ENCODE peak calls at places on chromosomes 13 and 19, in nine cellular contexts. P, Y, Q, D, E, N, R, F and U are unnamed samples. For H3K4me1 and H3K9me3, the result is how much of the 10 kb centered on the place peaks cover.

GRCh38 chr13:50616101-50616500 is 227.4 kb downstream of the DLEU7 start:
- DNase-seq in P (no peak), Y (no peak), Q (no peak), D (no peak), E (no peak), N (no peak), R (no peak), F (no peak), U (no peak)

GRCh38 chr19:28500982-28501633 is 711.8 kb downstream of the UQCRFS1 start:
- DNase-seq in P (no peak), Y (no peak), Q (no peak), D (no peak), E (peak), N (no peak), R (no peak), F (no peak), U (no peak)

GRCh38 chr19:2375341-2376121 is 15.5 kb downstream of the TMPRSS9 start:
- DNase-seq in P (no peak), Y (no peak), Q (no peak), D (no peak), E (no peak), N (no peak), R (no peak), F (no peak), U (no peak)

GRCh38 chr19:15298847-15299567 is 33.3 kb downstream of the BRD4 start:
- DNase-seq in P (no peak), Y (no peak), Q (no peak), D (no peak), E (no peak), N (no peak), R (no peak), F (no peak), U (no peak)

GRCh38 chr13:39415403-39415802 is 187.6 kb downstream of the LHFPL6 start:
- DNase-seq in P (peak), Y (peak), Q (no peak), D (peak), E (peak), N (peak), R (no peak), F (no peak), U (peak)

GRCh38 chr19:16001481-16002312 is 52.9 kb downstream of the OR10H4 start:
- DNase-seq in P (no peak), Y (no peak), Q (no peak), D (no peak), E (no peak), N (no peak), R (no peak), F (no peak), U (no peak)

GRCh38 chr19:3296446-3296845 is 69.9 kb upstream of the NFIC start:
- DNase-seq in P (no peak), Y (no peak), Q (no peak), D (no peak), E (no peak), N (no peak), R (no peak), F (no peak), U (no peak)

GRCh38 chr19:7605490-7606222 is 10.0 kb downstream of the CAMSAP3 start:
- DNase-seq in P (peak), Y (no peak), Q (peak), D (no peak), E (peak), N (no peak), R (no peak), F (no peak), U (peak)

GRCh38 chr19:57192064-57192395 is 730 bp downstream of the ZNF264 start:
- DNase-seq in P (no peak), Y (no peak), Q (no peak), D (no peak), E (no peak), N (no peak), R (no peak), F (no peak), U (no peak)

GRCh38 chr19:40740747-40741146 is 9.5 kb downstream of the ACTMAP start:
- DNase-seq in P (peak), Y (peak), Q (no peak), D (peak), E (no peak), N (no peak), R (peak), F (peak), U (no peak)

GRCh38 chr19:3655402-3656072 is 28.9 kb upstream of the CACTIN start:
- DNase-seq in P (peak), Y (no peak), Q (no peak), D (no peak), E (no peak), N (no peak), R (no peak), F (no peak), U (peak)

GRCh38 chr13:102127153-102127552 is 274.7 kb downstream of the FGF14 start:
- DNase-seq in P (no peak), Y (no peak), Q (no peak), D (no peak), E (no peak), N (no peak), R (no peak), F (no peak), U (no peak)

GRCh38 chr13:110327036-110327790 is 20.1 kb downstream of the COL4A2 start:
- DNase-seq in P (no peak), Y (no peak), Q (no peak), D (no peak), E (peak), N (no peak), R (no peak), F (no peak), U (no peak)

GRCh38 chr19:31340059-31341025 is 8.9 kb downstream of the TSHZ3 start:
- DNase-seq in P (no peak), Y (no peak), Q (no peak), D (no peak), E (no peak), N (no peak), R (no peak), F (no peak), U (peak)

GRCh38 chr19:40693150-40693788 is 2.8 kb upstream of the NUMBL start:
- DNase-seq in P (no peak), Y (no peak), Q (no peak), D (no peak), E (no peak), N (no peak), R (no peak), F (no peak), U (no peak)

GRCh38 chr13:48437381-48437780 is 24.5 kb upstream of the LPAR6 start:
- DNase-seq in P (peak), Y (peak), Q (no peak), D (peak), E (no peak), N (no peak), R (no peak), F (no peak), U (peak)

GRCh38 chr19:5338661-5339469 is 1.7 kb downstream of the PTPRS start:
- DNase-seq in P (no peak), Y (no peak), Q (no peak), D (no peak), E (peak), N (no peak), R (no peak), F (no peak), U (peak)

GRCh38 chr19:815079-815774 is 6.5 kb downstream of the PLPPR3 start:
- DNase-seq in P (no peak), Y (no peak), Q (no peak), D (no peak), E (peak), N (no peak), R (no peak), F (no peak), U (no peak)

GRCh38 chr19:280541-281007 is 10.6 kb downstream of the PLPP2 start:
- DNase-seq in P (no peak), Y (peak), Q (no peak), D (no peak), E (peak), N (no peak), R (no peak), F (no peak), U (no peak)

GRCh38 chr19:17205237-17206140 is 9.7 kb upstream of the USE1 start:
- DNase-seq in P (peak), Y (peak), Q (no peak), D (peak), E (peak), N (peak), R (no peak), F (no peak), U (peak)

GRCh38 chr19:13118424-13119193 is 545 bp downstream of the NACC1 start:
- DNase-seq in P (peak), Y (peak), Q (no peak), D (no peak), E (peak), N (peak), R (peak), F (no peak), U (peak)

GRCh38 chr13:102724923-102725322 is 30.1 kb upstream of the METTL21C start:
- DNase-seq in P (no peak), Y (no peak), Q (no peak), D (no peak), E (no peak), N (no peak), R (no peak), F (no peak), U (no peak)

GRCh38 chr19:41590945-41591344 is 15.0 kb downstream of the CEACAM21 start:
- DNase-seq in P (no peak), Y (no peak), Q (no peak), D (no peak), E (no peak), N (no peak), R (no peak), F (no peak), U (no peak)

GRCh38 chr13:52845766-52846566 is 2.5 kb downstream of the PCDH8 start:
- DNase-seq in P (peak), Y (peak), Q (no peak), D (no peak), E (peak), N (peak), R (no peak), F (no peak), U (peak)

GRCh38 chr13:21911916-21912315 is 241.0 kb downstream of the FGF9 start:
- DNase-seq in P (no peak), Y (no peak), Q (no peak), D (no peak), E (no peak), N (no peak), R (no peak), F (no peak), U (no peak)

GRCh38 chr19:18504886-18505610 is 16.8 kb downstream of the ELL start:
- DNase-seq in P (peak), Y (no peak), Q (no peak), D (no peak), E (no peak), N (no peak), R (no peak), F (no peak), U (no peak)

GRCh38 chr19:15737722-15738121 is at the start of gene OR10H3:
- DNase-seq in P (no peak), Y (no peak), Q (no peak), D (no peak), E (no peak), N (no peak), R (no peak), F (no peak), U (no peak)

GRCh38 chr13:111854403-111854802 is 212.5 kb upstream of the SOX1 start:
- DNase-seq in P (no peak), Y (no peak), Q (no peak), D (no peak), E (peak), N (no peak), R (no peak), F (no peak), U (no peak)

GRCh38 chr13:50123002-50123401 is 107.8 kb downstream of the KCNRG start:
- DNase-seq in P (no peak), Y (no peak), Q (no peak), D (no peak), E (no peak), N (no peak), R (no peak), F (no peak), U (no peak)

GRCh38 chr13:110942248-110942981 is 27.5 kb upstream of the ANKRD10 start:
- DNase-seq in P (no peak), Y (no peak), Q (no peak), D (no peak), E (no peak), N (no peak), R (no peak), F (no peak), U (no peak)

GRCh38 chr13:73273737-73274136 is 214.9 kb downstream of the KLF5 start:
- DNase-seq in P (no peak), Y (no peak), Q (no peak), D (no peak), E (no peak), N (no peak), R (no peak), F (no peak), U (no peak)

GRCh38 chr19:55600336-55601028 is 394 bp downstream of the ZNF524 start:
- DNase-seq in P (no peak), Y (no peak), Q (no peak), D (peak), E (peak), N (no peak), R (no peak), F (no peak), U (no peak)

GRCh38 chr19:33649919-33650305 is 28.2 kb downstream of the CHST8 start:
- DNase-seq in P (no peak), Y (no peak), Q (no peak), D (no peak), E (no peak), N (no peak), R (no peak), F (no peak), U (no peak)

GRCh38 chr19:57776764-57777296 is 7.4 kb downstream of the ZNF586 start:
- DNase-seq in P (no peak), Y (no peak), Q (no peak), D (no peak), E (no peak), N (no peak), R (no peak), F (no peak), U (no peak)

GRCh38 chr13:103194871-103195270 is 128.7 kb upstream of the SLC10A2 start:
- DNase-seq in P (no peak), Y (no peak), Q (no peak), D (no peak), E (no peak), N (no peak), R (no peak), F (no peak), U (no peak)

GRCh38 chr19:1068111-1069001 is 1.4 kb downstream of the ARHGAP45 start:
- DNase-seq in P (peak), Y (peak), Q (no peak), D (peak), E (no peak), N (peak), R (no peak), F (no peak), U (no peak)

GRCh38 chr13:27965343-27965739 is 3.8 kb downstream of the CDX2 start:
- DNase-seq in P (peak), Y (no peak), Q (no peak), D (no peak), E (peak), N (no peak), R (no peak), F (no peak), U (no peak)

GRCh38 chr13:27967736-27968315 is 1.3 kb downstream of the CDX2 start:
- DNase-seq in P (no peak), Y (no peak), Q (no peak), D (no peak), E (peak), N (no peak), R (no peak), F (no peak), U (no peak)

GRCh38 chr13:27967203-27967735 is 1.8 kb downstream of the CDX2 start:
- DNase-seq in P (peak), Y (no peak), Q (no peak), D (no peak), E (no peak), N (no peak), R (no peak), F (no peak), U (no peak)

GRCh38 chr13:27965740-27966640 is 3.1 kb downstream of the CDX2 start:
- DNase-seq in P (peak), Y (no peak), Q (no peak), D (no peak), E (peak), N (no peak), R (no peak), F (no peak), U (no peak)

DNA sequence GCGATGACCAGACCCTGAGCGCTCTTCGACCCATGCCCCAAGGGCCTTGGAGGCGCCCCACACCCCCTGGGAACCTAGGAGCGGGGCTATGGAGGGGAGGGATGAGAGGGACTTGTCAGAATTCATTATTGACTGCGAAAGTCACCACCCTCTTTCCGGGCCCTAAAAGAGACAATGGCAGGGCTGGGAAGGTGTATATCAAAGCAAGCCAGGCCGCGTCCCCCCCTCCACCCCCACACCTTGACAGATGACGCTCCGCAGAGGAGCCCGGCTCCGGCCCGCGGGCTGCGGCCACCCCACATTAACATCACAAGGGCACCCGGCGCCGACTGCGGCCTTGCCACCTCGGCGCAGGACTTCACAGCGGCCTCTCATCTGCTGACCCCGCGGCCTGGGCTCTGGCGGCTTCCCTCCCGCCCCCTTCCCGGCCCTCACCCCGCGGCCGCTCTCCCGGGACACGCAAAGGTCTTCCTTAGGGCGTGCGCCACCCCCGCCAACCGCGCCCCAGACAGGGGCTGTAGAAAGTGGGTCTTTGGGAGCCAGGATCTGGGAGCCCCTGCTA is 2.4 kb downstream of the CDX2 start:
- DNase-seq in P (peak), Y (no peak), Q (no peak), D (no peak), E (peak), N (no peak), R (no peak), F (no peak), U (no peak)
- H3K4me1 ChIP-seq in P (under half), Y (under half), Q (under half), D (under half), E (under half), N (under half), R (under half), F (under half), U (under half)

GRCh38 chr19:22422220-22422619 is at the start of gene ZNF98:
- DNase-seq in P (no peak), Y (peak), Q (no peak), D (peak), E (no peak), N (no peak), R (peak), F (no peak), U (no peak)

GRCh38 chr19:22426901-22427300 is 4.8 kb upstream of the ZNF98 start:
- DNase-seq in P (no peak), Y (no peak), Q (no peak), D (no peak), E (no peak), N (no peak), R (no peak), F (no peak), U (no peak)

GRCh38 chr19:22427587-22428298 is 5.6 kb upstream of the ZNF98 start:
- DNase-seq in P (no peak), Y (no peak), Q (no peak), D (no peak), E (no peak), N (no peak), R (no peak), F (no peak), U (no peak)

DNA sequence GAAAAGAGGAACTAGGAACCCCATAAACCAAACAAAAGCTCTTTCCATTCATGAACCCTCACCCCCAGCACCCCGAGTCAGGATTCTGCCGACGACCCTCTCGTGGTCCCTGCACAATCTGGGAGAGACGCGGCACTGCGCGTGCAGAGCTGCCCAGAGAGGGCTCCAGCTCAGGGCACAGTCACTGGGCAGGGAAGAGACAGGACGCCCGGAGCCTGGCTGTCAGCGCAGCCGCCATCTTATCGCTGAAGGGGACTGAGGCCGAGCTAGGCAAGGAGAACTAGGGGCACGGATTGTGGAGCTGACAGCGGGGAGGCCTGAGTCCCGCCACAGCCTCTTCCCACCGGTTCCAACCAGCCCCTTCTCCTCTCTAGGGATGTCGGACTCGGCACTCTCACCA is 349 bp downstream of the ZNF98 start:
- DNase-seq in P (no peak), Y (no peak), Q (no peak), D (no peak), E (no peak), N (no peak), R (no peak), F (no peak), U (no peak)
- H3K4me3 ChIP-seq in P (no peak), Y (no peak), Q (no peak), D (peak), E (no peak), N (no peak), R (no peak), F (peak), U (no peak)

DNA sequence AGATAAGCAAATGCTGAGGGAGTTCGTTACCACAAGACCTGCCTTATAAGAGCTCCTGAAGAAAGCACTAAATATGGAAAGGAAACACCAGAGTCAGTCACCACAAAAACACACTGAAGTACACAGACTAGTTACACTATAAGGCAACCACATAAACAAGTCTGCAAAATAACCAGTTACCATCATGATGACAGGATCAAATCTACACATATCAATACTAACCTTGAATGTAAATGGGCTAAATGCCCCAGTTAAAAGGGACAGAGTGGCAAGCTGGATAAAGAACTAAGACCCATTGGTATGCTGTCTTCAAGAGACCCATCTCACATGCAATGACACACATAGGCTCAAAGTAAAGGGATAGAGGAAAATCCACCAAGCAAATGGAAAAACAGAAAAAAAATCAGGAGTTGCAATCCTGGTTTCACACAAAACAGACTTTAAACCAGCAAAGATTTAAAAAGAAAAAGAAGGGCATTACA is 26.6 kb downstream of the CCDC122 start:
- DNase-seq in P (no peak), Y (no peak), Q (no peak), D (no peak), E (no peak), N (no peak), R (no peak), F (no peak), U (no peak)
- H3K9me3 ChIP-seq in P (under half), Y (under half), Q (under half), D (half or more), E (half or more), N (under half), R (under half), F (under half), U (under half)

DNA sequence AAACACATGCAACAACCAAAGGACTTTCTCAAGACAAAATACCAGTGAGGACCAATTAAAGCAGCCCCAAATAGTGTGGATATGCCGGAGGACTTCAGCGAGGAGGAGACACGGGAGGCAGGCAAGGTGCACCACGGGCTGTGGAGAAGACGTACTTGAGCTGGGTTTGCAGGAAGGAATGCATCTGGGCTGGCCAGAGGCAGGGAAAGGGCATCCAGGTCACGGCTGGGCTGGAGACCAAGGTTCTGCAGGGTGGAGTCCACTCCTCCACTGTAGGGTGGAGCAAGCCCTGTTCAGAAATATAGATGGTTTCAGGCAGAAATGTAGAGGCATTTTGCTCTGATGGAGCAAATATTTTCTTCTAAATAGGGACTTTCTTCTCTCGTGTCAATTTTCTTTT is 36.6 kb upstream of the MEDAG start:
- DNase-seq in P (no peak), Y (peak), Q (no peak), D (no peak), E (no peak), N (no peak), R (no peak), F (no peak), U (no peak)
- H3K4me1 ChIP-seq in P (under half), Y (under half), Q (under half), D (under half), E (under half), N (under half), R (under half), F (under half), U (under half)